ENCODE peak calls at places on chromosome 15, in six cellular contexts. R, M, Y, G, N and U are unnamed samples.

GRCh38 chr15:70605606-70606410 is 157.6 kb downstream of the UACA start:
- DNase-seq in R (peak; percentile 53), M (no peak), Y (no peak), G (no peak), N (no peak), U (no peak)

GRCh38 chr15:28191832-28192231 is 92.7 kb upstream of the OCA2 start:
- DNase-seq in R (no peak), M (no peak), Y (no peak), G (no peak), N (no peak), U (no peak)

GRCh38 chr15:101407966-101408775 is 81.3 kb downstream of the PCSK6 start:
- DNase-seq in R (no peak), M (no peak), Y (no peak), G (no peak), N (no peak), U (no peak)

GRCh38 chr15:58934521-58934920 is 1.0 kb upstream of the SLTM start:
- DNase-seq in R (no peak), M (no peak), Y (no peak), G (no peak), N (no peak), U (no peak)

GRCh38 chr15:27487846-27488245 is 516.9 kb downstream of the GABRG3 start:
- DNase-seq in R (no peak), M (no peak), Y (no peak), G (no peak), N (no peak), U (no peak)

GRCh38 chr15:32872606-32873291 is 154.9 kb downstream of the GREM1 start:
- DNase-seq in R (no peak), M (no peak), Y (no peak), G (no peak), N (no peak), U (no peak)

GRCh38 chr15:48040166-48040817 is 80.5 kb upstream of the SLC24A5 start:
- DNase-seq in R (no peak), M (no peak), Y (no peak), G (no peak), N (no peak), U (no peak)

GRCh38 chr15:61227269-61228024 is 1.7 kb downstream of the RORA start:
- DNase-seq in R (no peak), M (no peak), Y (no peak), G (no peak), N (peak; percentile 61), U (peak; percentile 31)

GRCh38 chr15:66895794-66896453 is 169.5 kb upstream of the SMAD3 start:
- DNase-seq in R (no peak), M (no peak), Y (no peak), G (no peak), N (no peak), U (no peak)

GRCh38 chr15:70867911-70868467 is 14.0 kb upstream of the LARP6 start:
- DNase-seq in R (peak; percentile 39), M (no peak), Y (no peak), G (no peak), N (no peak), U (no peak)

GRCh38 chr15:35397027-35397426 is 148.9 kb downstream of the DPH6 start:
- DNase-seq in R (no peak), M (no peak), Y (no peak), G (no peak), N (no peak), U (no peak)

GRCh38 chr15:71798641-71799040 is 11.7 kb upstream of the NR2E3 start:
- DNase-seq in R (no peak), M (no peak), Y (no peak), G (no peak), N (no peak), U (no peak)

GRCh38 chr15:66503780-66504562 is 684 bp downstream of the RPL4 start:
- DNase-seq in R (no peak), M (no peak), Y (no peak), G (no peak), N (no peak), U (no peak)

GRCh38 chr15:80265021-80265420 is 13.0 kb upstream of the CTXND1 start:
- DNase-seq in R (no peak), M (no peak), Y (no peak), G (peak; percentile 5), N (no peak), U (no peak)

GRCh38 chr15:51561271-51561670 is 61.3 kb downstream of the DMXL2 start:
- DNase-seq in R (no peak), M (no peak), Y (no peak), G (no peak), N (no peak), U (no peak)

GRCh38 chr15:70379938-70380337 is 282.2 kb upstream of the TLE3 start:
- DNase-seq in R (no peak), M (no peak), Y (no peak), G (no peak), N (peak; percentile 53), U (no peak)

GRCh38 chr15:99981839-99982658 is 248.8 kb upstream of the LYSMD4 start:
- DNase-seq in R (no peak), M (no peak), Y (no peak), G (no peak), N (no peak), U (no peak)